ENCODE peak calls at places on chromosomes 4 and X, in eight cellular contexts. I is GM06990; W is RPMI7951; P is posterior cingulate gyrus; E is SK-N-SH; Y is NCI-H1930; J is stimulated activated naive B cell treated with anti-CD40 and anti-IgM and Interleukin-4, amounts not matched to agents 10 μg/mL and 1 μg/mL and 100 μg/mL, for 72 hours; U is Daoy. V is an unnamed sample.
A peak's percentile ranks its signal among the peaks of the same experiment; 100 is the strongest.

GRCh38 chr4:87975466-87975865 is at the start of gene SPP1:
- DNase-seq in I (no peak), W (peak; percentile 47), P (peak; percentile 66), E (peak; percentile 43), Y (peak; percentile 18), J (no peak), U (peak; percentile 44), V (no peak)

GRCh38 chrX:104621781-104622180 is 55.8 kb downstream of the IL1RAPL2 start:
- DNase-seq in I (no peak), W (no peak), P (no peak), E (no peak), Y (no peak), J (no peak), U (no peak), V (no peak)

GRCh38 chr4:94208268-94208667 is 603 bp downstream of the SMARCAD1 start:
- DNase-seq in I (no peak), W (no peak), P (no peak), E (peak; percentile 3), Y (no peak), J (no peak), U (no peak), V (no peak)

GRCh38 chr4:139735381-139736256 is 70.0 kb downstream of the MGST2 start:
- DNase-seq in I (no peak), W (peak; percentile 10), P (no peak), E (peak; percentile 94), Y (no peak), J (peak; percentile 13), U (no peak), V (no peak)

GRCh38 chrX:71917621-71918341 is 7.1 kb downstream of the NHSL2 start:
- DNase-seq in I (no peak), W (peak; percentile 72), P (no peak), E (no peak), Y (no peak), J (no peak), U (peak; percentile 86), V (no peak)

GRCh38 chr4:153114771-153115321 is 89.4 kb upstream of the TRIM2 start:
- DNase-seq in I (no peak), W (peak; percentile 89), P (no peak), E (no peak), Y (no peak), J (no peak), U (peak; percentile 77), V (no peak)

GRCh38 chrX:107683124-107683895 is 55.0 kb downstream of the PRPS1 start:
- DNase-seq in I (no peak), W (no peak), P (no peak), E (no peak), Y (no peak), J (no peak), U (no peak), V (no peak)

GRCh38 chrX:130120746-130121504 is 10.6 kb upstream of the ELF4 start:
- DNase-seq in I (peak; percentile 78), W (peak; percentile 73), P (peak; percentile 49), E (peak; percentile 86), Y (peak; percentile 34), J (peak; percentile 49), U (peak; percentile 76), V (peak; percentile 49)

GRCh38 chr4:172657112-172657511 is 511.5 kb upstream of the GALNT7 start:
- DNase-seq in I (no peak), W (no peak), P (no peak), E (no peak), Y (no peak), J (no peak), U (no peak), V (no peak)

GRCh38 chrX:24150051-24150790 is 692 bp downstream of the ZFX start:
- DNase-seq in I (peak; percentile 94), W (peak; percentile 85), P (peak; percentile 71), E (peak; percentile 98), Y (peak; percentile 80), J (peak; percentile 86), U (peak; percentile 86), V (peak; percentile 83)

GRCh38 chrX:68443155-68443868 is 10.0 kb upstream of the OPHN1 start:
- DNase-seq in I (no peak), W (peak; percentile 65), P (no peak), E (no peak), Y (no peak), J (no peak), U (peak; percentile 38), V (no peak)

GRCh38 chr4:80073362-80074008 is 456 bp upstream of the ANTXR2 start:
- DNase-seq in I (peak; percentile 39), W (no peak), P (no peak), E (no peak), Y (no peak), J (peak; percentile 28), U (no peak), V (no peak)

GRCh38 chrX:15679246-15679645 is 14.6 kb upstream of the CLTRN start:
- DNase-seq in I (no peak), W (no peak), P (peak; percentile 34), E (no peak), Y (no peak), J (no peak), U (no peak), V (no peak)

GRCh38 chr4:74370912-74371311 is 6.0 kb downstream of the EREG start:
- DNase-seq in I (no peak), W (peak; percentile 82), P (no peak), E (peak; percentile 42), Y (peak; percentile 32), J (peak; percentile 15), U (peak; percentile 42), V (no peak)

GRCh38 chrX:147838465-147839131 is 73.1 kb upstream of the FMR1 start:
- DNase-seq in I (no peak), W (no peak), P (no peak), E (no peak), Y (no peak), J (no peak), U (no peak), V (no peak)

GRCh38 chr4:17366496-17366895 is 145.4 kb downstream of the QDPR start:
- DNase-seq in I (no peak), W (no peak), P (no peak), E (no peak), Y (no peak), J (no peak), U (no peak), V (no peak)

GRCh38 chr4:84708406-84709135 is 125.6 kb downstream of the CDS1 start:
- DNase-seq in I (no peak), W (no peak), P (no peak), E (no peak), Y (no peak), J (no peak), U (no peak), V (no peak)

GRCh38 chr4:13783800-13784411 is 156.4 kb upstream of the BOD1L1 start:
- DNase-seq in I (no peak), W (peak; percentile 71), P (peak; percentile 62), E (no peak), Y (no peak), J (no peak), U (peak; percentile 38), V (no peak)

GRCh38 chr4:57462843-57463242 is 352.7 kb upstream of the IGFBP7 start:
- DNase-seq in I (no peak), W (no peak), P (no peak), E (no peak), Y (no peak), J (no peak), U (no peak), V (no peak)

GRCh38 chr4:2432991-2433530 is 14.3 kb downstream of the CFAP99 start:
- DNase-seq in I (no peak), W (peak; percentile 77), P (peak; percentile 68), E (no peak), Y (no peak), J (no peak), U (peak; percentile 52), V (no peak)

GRCh38 chr4:171983935-171984805 is 171.0 kb downstream of the GALNTL6 start:
- DNase-seq in I (no peak), W (no peak), P (no peak), E (no peak), Y (no peak), J (no peak), U (no peak), V (no peak)

GRCh38 chr4:155891058-155891457 is 12.4 kb upstream of the TDO2 start:
- DNase-seq in I (no peak), W (peak; percentile 83), P (no peak), E (no peak), Y (no peak), J (no peak), U (no peak), V (no peak)

GRCh38 chr4:21835712-21836111 is 112.9 kb downstream of the KCNIP4 start:
- DNase-seq in I (no peak), W (no peak), P (no peak), E (no peak), Y (no peak), J (no peak), U (no peak), V (no peak)

GRCh38 chr4:41644915-41645295 is 103.6 kb downstream of the PHOX2B start:
- DNase-seq in I (no peak), W (no peak), P (no peak), E (no peak), Y (no peak), J (no peak), U (no peak), V (no peak)

V was measured in NCI-H2107.